ENCODE peak calls at places on chromosomes 3 and 15, in ten cellular contexts. H is dorsolateral prefrontal cortex; Y is Caki2; F is amygdala; V is NCI-H2171; M is pancreas; T is T follicular helper cell; L is GM03348; U is D341Med; E is activated T-helper 9 cell treated with anti-CD3 and anti-CD28 coated beads, Interleukin-2, amount 50 U/mL, for 16 hours. C is an unnamed sample.

GRCh38 chr15:85047271-85047948 is 65.8 kb downstream of the PDE8A start:
- DNase-seq in M (no peak), H (peak), T (no peak), E (no peak), Y (no peak), U (no peak), V (no peak), F (no peak), L (peak), C (no peak)

GRCh38 chr15:99511529-99511864 is 54.3 kb upstream of the MEF2A start:
- DNase-seq in H (no peak), T (no peak), V (no peak), E (no peak), L (peak), U (no peak), Y (no peak), M (no peak), F (no peak), C (no peak)

GRCh38 chr15:75042730-75043508 is 19.5 kb downstream of the PPCDC start:
- DNase-seq in E (peak), L (peak), U (peak), V (no peak), H (peak), T (no peak), M (peak), Y (peak), F (peak), C (no peak)

GRCh38 chr3:170128977-170129431 is 52.5 kb downstream of the PHC3 start:
- DNase-seq in V (no peak), Y (peak), F (no peak), M (no peak), E (no peak), H (no peak), L (peak), T (no peak), U (peak), C (no peak)

GRCh38 chr3:118850687-118851086 is 184.0 kb downstream of the IGSF11 start:
- DNase-seq in V (no peak), M (no peak), U (no peak), T (no peak), H (no peak), F (no peak), L (no peak), E (no peak), Y (no peak), C (no peak)

GRCh38 chr3:22117751-22118346 is 366.8 kb upstream of the ZNF385D start:
- DNase-seq in T (no peak), H (no peak), M (no peak), U (no peak), F (no peak), E (no peak), V (peak), Y (peak), L (peak), C (no peak)

GRCh38 chr3:45145681-45146614 is at the start of gene CDCP1:
- DNase-seq in T (no peak), Y (peak), L (peak), E (no peak), U (peak), M (peak), V (no peak), H (no peak), F (no peak), C (no peak)

GRCh38 chr3:196771067-196771466 is 31.4 kb downstream of the PAK2 start:
- DNase-seq in H (no peak), L (no peak), T (no peak), U (no peak), F (no peak), Y (no peak), M (no peak), E (no peak), V (no peak), C (no peak)

GRCh38 chr3:126186749-126187148 is 6.4 kb upstream of the ALDH1L1 start:
- DNase-seq in V (no peak), T (no peak), E (no peak), U (no peak), L (no peak), F (no peak), M (no peak), H (no peak), Y (no peak), C (no peak)

GRCh38 chr3:173066044-173066679 is 74.9 kb downstream of the SPATA16 start:
- DNase-seq in T (no peak), F (no peak), Y (peak), E (no peak), V (peak), U (no peak), L (peak), H (no peak), M (no peak), C (no peak)

GRCh38 chr3:40022267-40022827 is 212.9 kb downstream of the MYRIP start:
- DNase-seq in L (no peak), F (no peak), T (no peak), V (no peak), E (no peak), M (no peak), Y (no peak), H (no peak), U (no peak), C (no peak)

GRCh38 chr15:40291088-40291574 is 8.3 kb upstream of the ANKRD63 start:
- DNase-seq in T (no peak), H (no peak), F (no peak), V (peak), L (peak), U (no peak), M (peak), Y (no peak), E (no peak), C (no peak)

GRCh38 chr3:69739204-69740102 is at the start of gene MITF:
- DNase-seq in L (peak), V (peak), U (peak), H (peak), T (no peak), F (peak), E (no peak), Y (peak), M (peak), C (peak)

GRCh38 chr3:186209810-186210752 is 101.2 kb upstream of the ETV5 start:
- DNase-seq in E (no peak), M (peak), L (peak), U (no peak), V (no peak), T (no peak), Y (peak), F (peak), H (peak), C (peak)

GRCh38 chr3:33111581-33111980 is 2.2 kb upstream of the CRTAP start:
- DNase-seq in L (no peak), E (no peak), H (no peak), V (no peak), T (no peak), M (no peak), F (no peak), Y (no peak), U (no peak), C (no peak)

GRCh38 chr3:109685084-109686079 is 348.0 kb upstream of the DPPA4 start:
- DNase-seq in V (no peak), L (peak), E (no peak), M (peak), F (no peak), H (peak), Y (peak), T (no peak), U (no peak), C (no peak)

GRCh38 chr15:67859331-67859946 is 19.6 kb upstream of the RNU6-1 start:
- DNase-seq in E (no peak), T (no peak), F (peak), Y (no peak), M (no peak), L (no peak), U (no peak), H (no peak), V (no peak), C (no peak)

GRCh38 chr15:72847033-72847432 is 63.5 kb upstream of the ADPGK start:
- DNase-seq in F (no peak), M (no peak), L (no peak), U (no peak), E (no peak), T (no peak), H (no peak), Y (no peak), V (no peak), C (no peak)

GRCh38 chr3:188664795-188665194 is 507.0 kb upstream of the TPRG1 start:
- DNase-seq in H (no peak), T (no peak), U (no peak), F (no peak), M (no peak), Y (no peak), V (no peak), E (no peak), L (no peak), C (no peak)

GRCh38 chr3:184362668-184363540 is 1.4 kb downstream of the POLR2H start:
- DNase-seq in V (peak), H (peak), E (peak), L (peak), U (peak), Y (peak), T (peak), M (peak), F (peak), C (peak)

GRCh38 chr15:83567318-83567717 is 86.6 kb upstream of the ADAMTSL3 start:
- DNase-seq in M (no peak), E (no peak), T (no peak), U (no peak), V (no peak), Y (no peak), F (no peak), H (no peak), L (no peak), C (no peak)

GRCh38 chr3:187016639-187017345 is 86.5 kb downstream of the ST6GAL1 start:
- DNase-seq in U (no peak), F (no peak), M (no peak), E (no peak), H (no peak), T (no peak), L (no peak), Y (peak), V (no peak), C (no peak)

GRCh38 chr3:115913069-115913686 is 289.9 kb downstream of the GAP43 start:
- DNase-seq in F (no peak), Y (no peak), L (peak), E (no peak), M (no peak), V (no peak), T (no peak), H (no peak), U (no peak), C (no peak)

GRCh38 chr15:84915011-84915958 is 30.8 kb downstream of the SLC28A1 start:
- DNase-seq in U (no peak), M (no peak), L (peak), V (peak), Y (peak), H (no peak), E (peak), F (no peak), T (no peak), C (no peak)

GRCh38 chr15:39789736-39790135 is 7.1 kb upstream of the FSIP1 start:
- DNase-seq in M (no peak), H (no peak), V (no peak), L (no peak), Y (no peak), T (no peak), E (no peak), U (no peak), F (no peak), C (no peak)

GRCh38 chr15:29126208-29126536 is 143.4 kb downstream of the NSMCE3 start:
- DNase-seq in T (no peak), H (no peak), Y (no peak), L (no peak), F (no peak), V (no peak), M (peak), U (no peak), E (no peak), C (no peak)

GRCh38 chr15:68316061-68316804 is 38.7 kb downstream of the FEM1B start:
- DNase-seq in H (no peak), L (no peak), F (no peak), E (no peak), Y (no peak), T (no peak), M (no peak), V (no peak), U (peak), C (no peak)

GRCh38 chr3:107068980-107069379 is 308.3 kb upstream of the CCDC54 start:
- DNase-seq in M (no peak), V (no peak), F (no peak), L (peak), U (no peak), E (no peak), Y (no peak), T (no peak), H (no peak), C (no peak)

GRCh38 chr3:122033018-122033417 is 11.0 kb upstream of the ILDR1 start:
- DNase-seq in L (no peak), E (no peak), M (no peak), H (no peak), U (no peak), F (no peak), T (no peak), V (no peak), Y (no peak), C (no peak)

GRCh38 chr15:47736123-47736786 is 18.9 kb downstream of the SEMA6D start:
- DNase-seq in M (no peak), L (no peak), F (no peak), Y (no peak), U (no peak), H (no peak), V (no peak), T (no peak), E (no peak), C (no peak)

GRCh38 chr15:33506781-33507180 is 196.0 kb downstream of the RYR3 start:
- DNase-seq in U (no peak), L (peak), V (no peak), M (no peak), F (no peak), H (no peak), Y (no peak), T (no peak), E (no peak), C (no peak)

GRCh38 chr3:196941846-196942225 is 492 bp downstream of the NCBP2 start:
- DNase-seq in M (no peak), Y (no peak), T (peak), V (peak), U (no peak), E (peak), L (peak), H (peak), F (no peak), C (no peak)

GRCh38 chr15:20361091-20361490 is 180.5 kb downstream of the GOLGA6L6 start:
- DNase-seq in Y (no peak), E (no peak), L (no peak), F (no peak), T (no peak), H (no peak), V (no peak), U (no peak), M (no peak), C (no peak)

GRCh38 chr15:48896775-48897143 is 18.8 kb downstream of the EID1 start:
- DNase-seq in Y (no peak), T (no peak), M (no peak), L (no peak), U (no peak), H (no peak), V (no peak), F (no peak), E (no peak), C (no peak)

GRCh38 chr3:183502237-183502636 is 53.3 kb downstream of the KLHL6 start:
- DNase-seq in U (no peak), H (no peak), Y (no peak), M (no peak), L (no peak), E (no peak), T (no peak), F (no peak), V (no peak), C (no peak)

GRCh38 chr15:34610388-34610787 is 26.9 kb upstream of the GOLGA8B start:
- DNase-seq in E (no peak), F (no peak), V (no peak), T (no peak), H (no peak), U (peak), Y (no peak), L (peak), M (no peak), C (no peak)

GRCh38 chr3:134340362-134340997 is 33.8 kb downstream of the AMOTL2 start:
- DNase-seq in H (no peak), Y (no peak), F (no peak), E (no peak), U (no peak), M (no peak), L (no peak), V (no peak), T (no peak), C (no peak)

GRCh38 chr3:138186803-138187295 is 252 bp upstream of the ARMC8 start:
- DNase-seq in V (peak), L (peak), M (peak), U (peak), T (peak), F (no peak), Y (no peak), E (peak), H (peak), C (peak)

GRCh38 chr3:12312010-12312409 is 23.1 kb downstream of the PPARG start:
- DNase-seq in E (no peak), H (no peak), T (no peak), Y (no peak), F (no peak), M (no peak), V (no peak), U (no peak), L (no peak), C (no peak)

GRCh38 chr3:119323401-119324107 is 29.4 kb downstream of the ARHGAP31 start:
- DNase-seq in T (peak), H (no peak), Y (peak), V (peak), M (no peak), L (no peak), F (no peak), E (peak), U (no peak), C (no peak)